ENCODE peak calls at places on chromosomes 12 and 14, in six cellular contexts. P is pancreas, A is upper lobe of left lung, F is cardiac muscle cell, C is A549, V is right lobe of liver. E is an unnamed sample.

GRCh38 chr14:104101086-104101621 is 15.7 kb downstream of the ASPG start:
- DNase-seq in P (no peak), A (peak; percentile 84), F (no peak), C (no peak), V (peak; percentile 47), E (no peak)

GRCh38 chr14:54487771-54488170 is 1.0 kb downstream of the GMFB start:
- DNase-seq in P (no peak), A (no peak), F (peak; percentile 58), C (peak; percentile 53), V (no peak), E (no peak)

GRCh38 chr14:44154889-44155288 is 352.2 kb downstream of the FSCB start:
- DNase-seq in P (no peak), A (no peak), F (no peak), C (no peak), V (no peak), E (no peak)

GRCh38 chr12:114895822-114896221 is 211.8 kb upstream of the TBX3 start:
- DNase-seq in P (no peak), A (no peak), F (peak; percentile 47), C (no peak), V (no peak), E (no peak)

GRCh38 chr12:131950182-131950913 is 606 bp downstream of the EP400 start:
- DNase-seq in P (no peak), A (no peak), F (peak; percentile 10), C (no peak), V (peak; percentile 57), E (no peak)

GRCh38 chr12:65725376-65725775 is 98.9 kb upstream of the HMGA2 start:
- DNase-seq in P (no peak), A (no peak), F (no peak), C (no peak), V (no peak), E (no peak)

GRCh38 chr14:76924363-76925151 is 98.3 kb downstream of the LRRC74A start:
- DNase-seq in P (no peak), A (no peak), F (no peak), C (peak; percentile 71), V (no peak), E (no peak)

GRCh38 chr12:113242018-113242418 is 20.8 kb downstream of the TPCN1 start:
- DNase-seq in P (peak; percentile 80), A (no peak), F (no peak), C (no peak), V (peak; percentile 80), E (peak; percentile 80)

GRCh38 chr12:58148405-58148804 is 207.0 kb downstream of the ATP23 start:
- DNase-seq in P (no peak), A (no peak), F (peak; percentile 67), C (peak; percentile 68), V (no peak), E (peak; percentile 27)

GRCh38 chr12:3604750-3605638 is 114.0 kb downstream of the PRMT8 start:
- DNase-seq in P (peak; percentile 62), A (no peak), F (peak; percentile 23), C (no peak), V (no peak), E (peak; percentile 38)

GRCh38 chr12:118342115-118342514 is 30.6 kb downstream of the TAOK3 start:
- DNase-seq in P (no peak), A (no peak), F (no peak), C (no peak), V (no peak), E (no peak)

GRCh38 chr12:105352940-105353635 is 22.6 kb downstream of the C12orf75 start:
- DNase-seq in P (peak; percentile 35), A (no peak), F (peak; percentile 9), C (peak; percentile 29), V (peak; percentile 62), E (no peak)

GRCh38 chr14:93949511-93950075 is 22.4 kb downstream of the FAM181A start:
- DNase-seq in P (no peak), A (no peak), F (no peak), C (no peak), V (no peak), E (no peak)

GRCh38 chr12:124326899-124327298 is 32.0 kb downstream of the RFLNA start:
- DNase-seq in P (no peak), A (peak; percentile 50), F (no peak), C (no peak), V (no peak), E (no peak)

GRCh38 chr12:127280393-127281275 is 986.3 kb upstream of the TMEM132C start:
- DNase-seq in P (peak; percentile 27), A (peak; percentile 94), F (peak; percentile 1), C (peak; percentile 54), V (peak; percentile 56), E (no peak)

GRCh38 chr14:51568366-51568765 is 83.3 kb upstream of the FRMD6 start:
- DNase-seq in P (no peak), A (no peak), F (no peak), C (no peak), V (no peak), E (no peak)

GRCh38 chr14:35197015-35197414 is 74.7 kb downstream of the PRORP start:
- DNase-seq in P (no peak), A (no peak), F (peak; percentile 19), C (peak; percentile 66), V (no peak), E (no peak)

GRCh38 chr14:70935135-70935534 is 27.9 kb downstream of the PCNX1 start:
- DNase-seq in P (no peak), A (no peak), F (no peak), C (no peak), V (no peak), E (no peak)

DNA sequence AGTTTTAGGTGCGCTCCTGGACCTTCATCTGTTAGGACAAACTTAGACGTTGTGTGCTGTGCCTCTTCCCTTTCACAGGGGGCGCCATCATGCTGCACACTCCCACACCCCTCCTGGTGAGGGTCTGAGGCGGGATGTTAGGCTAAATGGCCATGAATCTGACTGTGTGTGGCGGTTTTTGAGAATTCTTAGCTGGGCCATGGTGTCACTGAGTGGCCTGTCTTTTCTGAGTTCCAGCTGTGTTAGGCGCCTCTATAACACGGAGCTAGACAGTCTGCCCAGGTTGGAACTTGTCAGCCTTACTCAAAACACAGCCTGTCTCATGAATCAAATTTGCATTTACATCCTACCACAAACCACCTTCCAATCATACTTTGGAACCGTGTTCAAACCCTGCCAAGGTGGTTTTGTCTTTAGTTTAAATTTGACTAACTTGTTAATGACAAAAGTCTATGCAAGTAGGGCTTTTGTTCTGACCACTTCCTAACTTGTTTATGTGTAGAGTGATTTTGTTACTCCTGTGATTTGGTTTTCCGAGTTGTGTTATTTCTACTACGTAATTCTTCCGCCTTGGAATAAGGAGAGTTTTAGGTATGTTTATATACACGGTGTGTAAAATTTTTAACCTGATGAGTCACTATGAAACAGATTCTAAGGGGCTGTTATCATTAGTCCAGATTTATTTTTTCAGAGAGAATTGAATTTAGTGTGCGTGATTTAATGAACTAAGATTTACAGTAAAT is 19.6 kb downstream of the ACVR1B start:
- DNase-seq in P (no peak), A (no peak), F (peak; percentile 49), C (peak; percentile 55), V (peak; percentile 48), E (no peak)
- H3K4me1 ChIP-seq in P (peaks cover 32% of the 10 kb centered on the region), A (peaks cover 54% of the 10 kb centered on the region), F (peaks cover 39% of the 10 kb centered on the region), C (peaks cover 48% of the 10 kb centered on the region), V (peaks cover 14% of the 10 kb centered on the region), E (peaks cover 16% of the 10 kb centered on the region)

GRCh38 chr14:40685764-40686163 is 920.9 kb upstream of the LRFN5 start:
- DNase-seq in P (no peak), A (no peak), F (no peak), C (no peak), V (no peak), E (no peak)
- H3K9me3 ChIP-seq in P (no peaks in the 10 kb centered on the region), A (no peaks in the 10 kb centered on the region), F (no peaks in the 10 kb centered on the region), C (no peaks in the 10 kb centered on the region), V (no peaks in the 10 kb centered on the region), E (no peaks in the 10 kb centered on the region)

GRCh38 chr12:92146865-92147264 is 1.2 kb upstream of the BTG1 start:
- DNase-seq in P (no peak), A (no peak), F (no peak), C (no peak), V (no peak), E (no peak)
- H3K4me1 ChIP-seq in P (no peaks in the 10 kb centered on the region), A (no peaks in the 10 kb centered on the region), F (peaks cover 6% of the 10 kb centered on the region), C (peaks cover 10% of the 10 kb centered on the region), V (no peaks in the 10 kb centered on the region), E (no peaks in the 10 kb centered on the region)

DNA sequence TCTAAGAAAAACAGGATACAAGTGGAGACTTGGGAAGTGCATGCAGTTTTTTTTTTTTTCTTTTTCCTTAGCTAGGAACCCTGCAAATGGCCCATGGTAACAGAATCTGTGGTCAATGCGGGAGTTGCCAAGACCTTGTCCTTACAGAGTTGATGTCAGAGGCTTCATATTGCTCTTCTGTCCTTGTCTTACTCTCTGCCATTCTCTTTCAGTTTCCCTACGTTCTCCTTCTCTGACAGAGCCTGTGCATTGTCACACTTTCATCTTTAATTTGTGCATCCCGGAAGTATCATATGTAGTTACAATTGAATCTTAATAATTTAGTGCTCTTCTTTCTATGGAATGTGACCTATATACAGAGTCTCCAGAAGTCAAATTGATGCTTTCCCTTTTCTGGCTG is 986.9 kb downstream of the TMEM121 start:
- DNase-seq in P (no peak), A (no peak), F (no peak), C (no peak), V (no peak), E (no peak)
- H3K9me3 ChIP-seq in P (no peaks in the 10 kb centered on the region), A (no peaks in the 10 kb centered on the region), F (no peaks in the 10 kb centered on the region), C (no peaks in the 10 kb centered on the region), V (no peaks in the 10 kb centered on the region), E (no peaks in the 10 kb centered on the region)

GRCh38 chr14:61719344-61720301 is 24.3 kb downstream of the HIF1A start:
- DNase-seq in P (no peak), A (no peak), F (no peak), C (no peak), V (no peak), E (no peak)
- H3K4me1 ChIP-seq in P (no peaks in the 10 kb centered on the region), A (peaks cover 15% of the 10 kb centered on the region), F (peaks cover 30% of the 10 kb centered on the region), C (peaks cover 99% of the 10 kb centered on the region), V (no peaks in the 10 kb centered on the region), E (no peaks in the 10 kb centered on the region)

GRCh38 chr14:38561657-38562056 is 305.8 kb upstream of the CLEC14A start:
- DNase-seq in P (no peak), A (no peak), F (no peak), C (no peak), V (no peak), E (no peak)
- H3K9me3 ChIP-seq in P (no peaks in the 10 kb centered on the region), A (peaks cover 9% of the 10 kb centered on the region), F (no peaks in the 10 kb centered on the region), C (peaks cover 3% of the 10 kb centered on the region), V (no peaks in the 10 kb centered on the region), E (peaks cover 16% of the 10 kb centered on the region)

GRCh38 chr12:2339022-2339431 is 286.2 kb downstream of the CACNA1C start:
- DNase-seq in P (no peak), A (no peak), F (peak; percentile 64), C (peak; percentile 23), V (no peak), E (no peak)

GRCh38 chr12:2336409-2336829 is 283.6 kb downstream of the CACNA1C start:
- DNase-seq in P (no peak), A (no peak), F (peak; percentile 86), C (peak; percentile 37), V (no peak), E (no peak)

GRCh38 chr12:2341051-2341751 is 288.4 kb downstream of the CACNA1C start:
- DNase-seq in P (no peak), A (no peak), F (no peak), C (no peak), V (no peak), E (no peak)

GRCh38 chr12:2337031-2338010 is 284.5 kb downstream of the CACNA1C start:
- DNase-seq in P (no peak), A (no peak), F (no peak), C (no peak), V (no peak), E (no peak)

GRCh38 chr12:2338381-2338780 is 285.6 kb downstream of the CACNA1C start:
- DNase-seq in P (no peak), A (no peak), F (no peak), C (no peak), V (no peak), E (no peak)
- H3K4me1 ChIP-seq in P (no peaks in the 10 kb centered on the region), A (peaks cover 12% of the 10 kb centered on the region), F (peaks cover 37% of the 10 kb centered on the region), C (no peaks in the 10 kb centered on the region), V (no peaks in the 10 kb centered on the region), E (no peaks in the 10 kb centered on the region)